ENCODE peak calls at places on chromosome 9, in ten cellular contexts. T is NCI-H1417; X is activated T-helper 1 cell treated with anti-CD3 and anti-CD28 coated beads, Interleukin-12 subunit alpha, Interleukin-12 subunit beta, Interleukin-2, Interleukin-4 antibody, amounts not matched to agents 30 ng/mL and 10 ng/mL and 1 ng/mL, durations not matched to agents 14 hours and 24 hours and 36 hours; C is left ventricle myocardium inferior; W is NCI-H1092; Q is stimulated activated CD4-positive, alpha-beta T cell treated with anti-CD3 and anti-CD28 coated beads, Interleukin-4, amount 100 ng/mL, for 4 hours; I is NCI-H2081; Y is SK-N-MC; J is stimulated activated naive CD4-positive, alpha-beta T cell; B is GM13977. M is an unnamed sample.
A peak's percentile ranks its signal among the peaks of the same experiment; 100 is the strongest.

GRCh38 chr9:37997636-37998374 is 71.2 kb downstream of the SHB start:
- DNase-seq in T (no peak), X (no peak), C (no peak), W (no peak), Q (no peak), I (no peak), Y (no peak), J (no peak), B (no peak), M (no peak)

GRCh38 chr9:826500-827280 is 14.8 kb upstream of the DMRT1 start:
- DNase-seq in T (no peak), X (no peak), C (no peak), W (no peak), Q (no peak), I (no peak), Y (no peak), J (no peak), B (no peak), M (no peak)

GRCh38 chr9:136252846-136253245 is 7.2 kb upstream of the QSOX2 start:
- DNase-seq in T (no peak), X (no peak), C (no peak), W (no peak), Q (no peak), I (no peak), Y (no peak), J (no peak), B (no peak), M (no peak)

GRCh38 chr9:129333961-129334743 is 156.1 kb upstream of the IER5L start:
- DNase-seq in T (no peak), X (no peak), C (peak; percentile 93), W (peak; percentile 14), Q (no peak), I (peak; percentile 40), Y (no peak), J (peak; percentile 49), B (no peak), M (peak; percentile 95)

GRCh38 chr9:4762108-4762888 is 21.3 kb upstream of the AK3 start:
- DNase-seq in T (peak; percentile 78), X (peak; percentile 72), C (peak; percentile 70), W (peak; percentile 71), Q (peak; percentile 76), I (peak; percentile 83), Y (peak; percentile 57), J (peak; percentile 82), B (peak; percentile 66), M (peak; percentile 82)

GRCh38 chr9:14561929-14562386 is 131.3 kb downstream of the ZDHHC21 start:
- DNase-seq in T (no peak), X (no peak), C (no peak), W (no peak), Q (no peak), I (peak; percentile 37), Y (no peak), J (no peak), B (no peak), M (no peak)

GRCh38 chr9:76717611-76718010 is 46.6 kb upstream of the PCA3 start:
- DNase-seq in T (no peak), X (no peak), C (no peak), W (no peak), Q (no peak), I (no peak), Y (no peak), J (no peak), B (no peak), M (no peak)

GRCh38 chr9:127923771-127924170 is 6.8 kb downstream of the PIP5KL1 start:
- DNase-seq in T (no peak), X (no peak), C (no peak), W (no peak), Q (no peak), I (no peak), Y (no peak), J (no peak), B (no peak), M (peak; percentile 92)

GRCh38 chr9:127117801-127118200 is 4.6 kb downstream of the ANGPTL2 start:
- DNase-seq in T (no peak), X (no peak), C (no peak), W (no peak), Q (no peak), I (no peak), Y (no peak), J (no peak), B (no peak), M (no peak)

GRCh38 chr9:122075135-122076030 is 17.7 kb downstream of the TTLL11 start:
- DNase-seq in T (no peak), X (no peak), C (no peak), W (no peak), Q (no peak), I (no peak), Y (no peak), J (no peak), B (no peak), M (no peak)

GRCh38 chr9:27954858-27955257 is 381.6 kb upstream of the C9orf72 start:
- DNase-seq in T (no peak), X (no peak), C (no peak), W (no peak), Q (no peak), I (no peak), Y (no peak), J (no peak), B (no peak), M (no peak)

GRCh38 chr9:128360826-128361225 is 10.3 kb upstream of the URM1 start:
- DNase-seq in T (no peak), X (no peak), C (no peak), W (no peak), Q (no peak), I (no peak), Y (no peak), J (no peak), B (no peak), M (no peak)

GRCh38 chr9:75683591-75683990 is 206.9 kb upstream of the PCSK5 start:
- DNase-seq in T (no peak), X (no peak), C (no peak), W (no peak), Q (no peak), I (no peak), Y (no peak), J (no peak), B (no peak), M (peak; percentile 16)

GRCh38 chr9:26904070-26904469 is 11.5 kb upstream of the CAAP1 start:
- DNase-seq in T (no peak), X (no peak), C (no peak), W (no peak), Q (no peak), I (no peak), Y (no peak), J (no peak), B (no peak), M (no peak)

GRCh38 chr9:105281926-105282325 is 37.5 kb downstream of the SLC44A1 start:
- DNase-seq in T (no peak), X (no peak), C (no peak), W (no peak), Q (no peak), I (no peak), Y (no peak), J (no peak), B (no peak), M (peak; percentile 46)

GRCh38 chr9:129866373-129867137 is 31.3 kb downstream of the USP20 start:
- DNase-seq in T (no peak), X (peak; percentile 40), C (no peak), W (no peak), Q (no peak), I (no peak), Y (no peak), J (peak; percentile 79), B (no peak), M (no peak)

GRCh38 chr9:209143-209758 is 5.4 kb upstream of the DOCK8 start:
- DNase-seq in T (no peak), X (no peak), C (no peak), W (no peak), Q (no peak), I (no peak), Y (no peak), J (no peak), B (no peak), M (no peak)

GRCh38 chr9:108816037-108816436 is 39.7 kb downstream of the ACTL7B start:
- DNase-seq in T (no peak), X (no peak), C (peak; percentile 19), W (no peak), Q (no peak), I (no peak), Y (no peak), J (no peak), B (no peak), M (no peak)

GRCh38 chr9:69645488-69645887 is 26.7 kb downstream of the APBA1 start:
- DNase-seq in T (peak; percentile 11), X (no peak), C (no peak), W (no peak), Q (no peak), I (no peak), Y (no peak), J (no peak), B (no peak), M (no peak)

GRCh38 chr9:8558176-8558575 is 758.6 kb upstream of the DMAC1 start:
- DNase-seq in T (no peak), X (no peak), C (no peak), W (no peak), Q (no peak), I (no peak), Y (no peak), J (no peak), B (no peak), M (peak; percentile 48)

GRCh38 chr9:134575817-134576176 is 65.8 kb upstream of the COL5A1 start:
- DNase-seq in T (no peak), X (no peak), C (no peak), W (no peak), Q (no peak), I (no peak), Y (no peak), J (no peak), B (no peak), M (no peak)

GRCh38 chr9:72443855-72444254 is 77.6 kb upstream of the TMC1 start:
- DNase-seq in T (no peak), X (peak; percentile 8), C (no peak), W (no peak), Q (no peak), I (no peak), Y (no peak), J (no peak), B (peak; percentile 75), M (no peak)

GRCh38 chr9:1871486-1872181 is 143.5 kb upstream of the SMARCA2 start:
- DNase-seq in T (no peak), X (no peak), C (no peak), W (no peak), Q (no peak), I (peak; percentile 42), Y (peak; percentile 18), J (no peak), B (no peak), M (no peak)

GRCh38 chr9:79279356-79279755 is 292.4 kb upstream of the TLE4 start:
- DNase-seq in T (no peak), X (no peak), C (no peak), W (no peak), Q (no peak), I (no peak), Y (no peak), J (no peak), B (no peak), M (no peak)

GRCh38 chr9:121599186-121599871 is 52.1 kb upstream of the DAB2IP start:
- DNase-seq in T (peak; percentile 0), X (no peak), C (peak; percentile 74), W (no peak), Q (no peak), I (peak; percentile 33), Y (no peak), J (no peak), B (peak; percentile 58), M (peak; percentile 47)

GRCh38 chr9:132283863-132284262 is 70.9 kb downstream of the SETX start:
- DNase-seq in T (no peak), X (no peak), C (no peak), W (no peak), Q (no peak), I (no peak), Y (no peak), J (no peak), B (no peak), M (peak; percentile 29)

GRCh38 chr9:71741841-71742648 is 26.3 kb downstream of the CEMIP2 start:
- DNase-seq in T (no peak), X (no peak), C (no peak), W (no peak), Q (no peak), I (no peak), Y (no peak), J (no peak), B (no peak), M (peak; percentile 72)

GRCh38 chr9:137745541-137745991 is 126.8 kb downstream of the EHMT1 start:
- DNase-seq in T (peak; percentile 50), X (no peak), C (no peak), W (no peak), Q (no peak), I (peak; percentile 51), Y (no peak), J (no peak), B (peak; percentile 67), M (no peak)

M was measured in fibroblast of lung.